ENCODE peak calls at places on chromosomes 3 and 15, in ten cellular contexts. One of them, this sample, is unnamed.

GRCh38 chr15:75453703-75454470 is 2.4 kb upstream of the SIN3A start:
- DNase-seq in IMR-90: peak; percentile 100
- DNase-seq in esophagus muscularis mucosa: peak; percentile 99
- DNase-seq in heart left ventricle: peak; percentile 99
- DNase-seq in testis: peak; percentile 98
- DNase-seq in GM12891: peak; percentile 85
- DNase-seq in H54: peak; percentile 82
- DNase-seq in ovary: peak; percentile 98
- DNase-seq in body of pancreas: peak; percentile 98
- DNase-seq in GM12892: peak; percentile 88
- DNase-seq in this sample: peak; percentile 97

GRCh38 chr15:79296583-79296982 is 14.1 kb downstream of the ANKRD34C start:
- DNase-seq in IMR-90: no peak
- DNase-seq in esophagus muscularis mucosa: peak; percentile 19
- DNase-seq in heart left ventricle: no peak
- DNase-seq in testis: no peak
- DNase-seq in GM12891: no peak
- DNase-seq in H54: no peak
- DNase-seq in ovary: no peak
- DNase-seq in body of pancreas: no peak
- DNase-seq in GM12892: no peak
- DNase-seq in this sample: no peak

GRCh38 chr3:20482350-20482749 is 296.3 kb upstream of the SGO1 start:
- DNase-seq in IMR-90: no peak
- DNase-seq in esophagus muscularis mucosa: no peak
- DNase-seq in heart left ventricle: no peak
- DNase-seq in testis: no peak
- DNase-seq in GM12891: no peak
- DNase-seq in H54: no peak
- DNase-seq in ovary: no peak
- DNase-seq in body of pancreas: no peak
- DNase-seq in GM12892: no peak
- DNase-seq in this sample: no peak

GRCh38 chr3:140359198-140359995 is 318.5 kb upstream of the TRIM42 start:
- DNase-seq in IMR-90: no peak
- DNase-seq in esophagus muscularis mucosa: no peak
- DNase-seq in heart left ventricle: no peak
- DNase-seq in testis: no peak
- DNase-seq in GM12891: no peak
- DNase-seq in H54: no peak
- DNase-seq in ovary: no peak
- DNase-seq in body of pancreas: no peak
- DNase-seq in GM12892: no peak
- DNase-seq in this sample: no peak

GRCh38 chr3:31361391-31362273 is 171.1 kb upstream of the STT3B start:
- DNase-seq in IMR-90: peak; percentile 86
- DNase-seq in esophagus muscularis mucosa: no peak
- DNase-seq in heart left ventricle: no peak
- DNase-seq in testis: no peak
- DNase-seq in GM12891: no peak
- DNase-seq in H54: no peak
- DNase-seq in ovary: no peak
- DNase-seq in body of pancreas: no peak
- DNase-seq in GM12892: no peak
- DNase-seq in this sample: no peak

GRCh38 chr15:92643849-92644815 is 11.4 kb downstream of the FAM174B start:
- DNase-seq in IMR-90: no peak
- DNase-seq in esophagus muscularis mucosa: no peak
- DNase-seq in heart left ventricle: no peak
- DNase-seq in testis: no peak
- DNase-seq in GM12891: no peak
- DNase-seq in H54: no peak
- DNase-seq in ovary: no peak
- DNase-seq in body of pancreas: no peak
- DNase-seq in GM12892: no peak
- DNase-seq in this sample: no peak

GRCh38 chr15:71730277-71731144 is 79.8 kb upstream of the NR2E3 start:
- DNase-seq in IMR-90: peak; percentile 77
- DNase-seq in esophagus muscularis mucosa: no peak
- DNase-seq in heart left ventricle: peak; percentile 58
- DNase-seq in testis: peak; percentile 70
- DNase-seq in GM12891: peak; percentile 47
- DNase-seq in H54: peak; percentile 36
- DNase-seq in ovary: peak; percentile 42
- DNase-seq in body of pancreas: peak; percentile 49
- DNase-seq in GM12892: peak; percentile 28
- DNase-seq in this sample: peak; percentile 44

GRCh38 chr15:72733941-72734738 is 48.1 kb downstream of the BBS4 start:
- DNase-seq in IMR-90: no peak
- DNase-seq in esophagus muscularis mucosa: peak; percentile 26
- DNase-seq in heart left ventricle: no peak
- DNase-seq in testis: no peak
- DNase-seq in GM12891: no peak
- DNase-seq in H54: no peak
- DNase-seq in ovary: no peak
- DNase-seq in body of pancreas: no peak
- DNase-seq in GM12892: no peak
- DNase-seq in this sample: no peak

GRCh38 chr3:187738400-187739124 is 6.7 kb downstream of the BCL6 start:
- DNase-seq in IMR-90: peak; percentile 93
- DNase-seq in esophagus muscularis mucosa: peak; percentile 98
- DNase-seq in heart left ventricle: peak; percentile 94
- DNase-seq in testis: peak; percentile 94
- DNase-seq in GM12891: peak; percentile 65
- DNase-seq in H54: peak; percentile 89
- DNase-seq in ovary: peak; percentile 95
- DNase-seq in body of pancreas: peak; percentile 91
- DNase-seq in GM12892: peak; percentile 65
- DNase-seq in this sample: peak; percentile 92

GRCh38 chr3:143654906-143655305 is 193.4 kb downstream of the SLC9A9 start:
- DNase-seq in IMR-90: no peak
- DNase-seq in esophagus muscularis mucosa: no peak
- DNase-seq in heart left ventricle: no peak
- DNase-seq in testis: peak; percentile 15
- DNase-seq in GM12891: no peak
- DNase-seq in H54: no peak
- DNase-seq in ovary: no peak
- DNase-seq in body of pancreas: no peak
- DNase-seq in GM12892: no peak
- DNase-seq in this sample: no peak

GRCh38 chr3:195849322-195850074 is 37.8 kb upstream of the MUC4 start:
- DNase-seq in IMR-90: no peak
- DNase-seq in esophagus muscularis mucosa: no peak
- DNase-seq in heart left ventricle: peak; percentile 20
- DNase-seq in testis: peak; percentile 53
- DNase-seq in GM12891: no peak
- DNase-seq in H54: no peak
- DNase-seq in ovary: no peak
- DNase-seq in body of pancreas: no peak
- DNase-seq in GM12892: no peak
- DNase-seq in this sample: no peak

GRCh38 chr3:12357456-12357855 is 68.6 kb downstream of the PPARG start:
- DNase-seq in IMR-90: no peak
- DNase-seq in esophagus muscularis mucosa: no peak
- DNase-seq in heart left ventricle: no peak
- DNase-seq in testis: no peak
- DNase-seq in GM12891: no peak
- DNase-seq in H54: no peak
- DNase-seq in ovary: no peak
- DNase-seq in body of pancreas: no peak
- DNase-seq in GM12892: no peak
- DNase-seq in this sample: no peak

GRCh38 chr15:92968926-92969664 is 69.0 kb downstream of the CHD2 start:
- DNase-seq in IMR-90: no peak
- DNase-seq in esophagus muscularis mucosa: no peak
- DNase-seq in heart left ventricle: no peak
- DNase-seq in testis: no peak
- DNase-seq in GM12891: no peak
- DNase-seq in H54: no peak
- DNase-seq in ovary: no peak
- DNase-seq in body of pancreas: no peak
- DNase-seq in GM12892: no peak
- DNase-seq in this sample: no peak

GRCh38 chr3:13080591-13080990 is 7.4 kb upstream of the IQSEC1 start:
- DNase-seq in IMR-90: no peak
- DNase-seq in esophagus muscularis mucosa: no peak
- DNase-seq in heart left ventricle: peak; percentile 90
- DNase-seq in testis: no peak
- DNase-seq in GM12891: no peak
- DNase-seq in H54: no peak
- DNase-seq in ovary: no peak
- DNase-seq in body of pancreas: no peak
- DNase-seq in GM12892: no peak
- DNase-seq in this sample: no peak

GRCh38 chr3:122902326-122902725 is 107.5 kb downstream of the SLC49A4 start:
- DNase-seq in IMR-90: no peak
- DNase-seq in esophagus muscularis mucosa: no peak
- DNase-seq in heart left ventricle: no peak
- DNase-seq in testis: no peak
- DNase-seq in GM12891: no peak
- DNase-seq in H54: no peak
- DNase-seq in ovary: no peak
- DNase-seq in body of pancreas: no peak
- DNase-seq in GM12892: no peak
- DNase-seq in this sample: no peak

GRCh38 chr3:133572158-133573053 is 1.1 kb upstream of the CDV3 start:
- DNase-seq in IMR-90: peak; percentile 53
- DNase-seq in esophagus muscularis mucosa: no peak
- DNase-seq in heart left ventricle: no peak
- DNase-seq in testis: no peak
- DNase-seq in GM12891: no peak
- DNase-seq in H54: no peak
- DNase-seq in ovary: no peak
- DNase-seq in body of pancreas: no peak
- DNase-seq in GM12892: no peak
- DNase-seq in this sample: no peak

GRCh38 chr3:170469151-170470062 is 50.7 kb downstream of the CLDN11 start:
- DNase-seq in IMR-90: peak; percentile 83
- DNase-seq in esophagus muscularis mucosa: peak; percentile 68
- DNase-seq in heart left ventricle: no peak
- DNase-seq in testis: no peak
- DNase-seq in GM12891: no peak
- DNase-seq in H54: no peak
- DNase-seq in ovary: peak; percentile 65
- DNase-seq in body of pancreas: no peak
- DNase-seq in GM12892: no peak
- DNase-seq in this sample: no peak

GRCh38 chr3:129160891-129161859 is at the start of gene ISY1:
- DNase-seq in IMR-90: peak; percentile 97
- DNase-seq in esophagus muscularis mucosa: peak; percentile 97
- DNase-seq in heart left ventricle: peak; percentile 93
- DNase-seq in testis: peak; percentile 93
- DNase-seq in GM12891: peak; percentile 79
- DNase-seq in H54: peak; percentile 93
- DNase-seq in ovary: peak; percentile 89
- DNase-seq in body of pancreas: peak; percentile 91
- DNase-seq in GM12892: peak; percentile 81
- DNase-seq in this sample: peak; percentile 81

GRCh38 chr3:59286791-59287531 is 237.1 kb upstream of the CFAP20DC start:
- DNase-seq in IMR-90: peak; percentile 21
- DNase-seq in esophagus muscularis mucosa: no peak
- DNase-seq in heart left ventricle: peak; percentile 51
- DNase-seq in testis: peak; percentile 16
- DNase-seq in GM12891: no peak
- DNase-seq in H54: no peak
- DNase-seq in ovary: no peak
- DNase-seq in body of pancreas: peak; percentile 90
- DNase-seq in GM12892: no peak
- DNase-seq in this sample: no peak

DNA sequence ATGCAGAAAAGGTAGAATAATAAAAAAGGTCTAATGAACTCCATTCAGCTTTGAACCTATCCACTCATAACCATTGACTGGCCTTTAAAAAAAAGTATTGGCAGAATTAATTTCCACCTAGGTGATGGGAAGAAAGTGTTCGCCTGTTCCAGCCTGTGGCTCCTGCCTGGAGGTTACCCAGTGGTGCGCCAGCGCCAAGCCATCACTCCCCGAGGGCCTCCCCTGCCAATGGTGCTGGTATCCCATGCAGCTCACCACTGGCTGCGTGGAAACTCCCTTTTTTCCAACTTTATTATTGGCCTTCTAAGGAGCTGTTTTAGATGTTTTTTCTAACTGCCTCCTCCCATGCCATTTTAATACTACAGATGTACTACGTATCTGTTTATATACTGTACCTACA is 29.4 kb downstream of the NIPA2 start:
- DNase-seq in IMR-90: no peak
- DNase-seq in esophagus muscularis mucosa: no peak
- DNase-seq in heart left ventricle: no peak
- DNase-seq in testis: no peak
- DNase-seq in GM12891: no peak
- DNase-seq in H54: no peak
- DNase-seq in ovary: no peak
- DNase-seq in body of pancreas: no peak
- DNase-seq in GM12892: no peak
- DNase-seq in this sample: no peak
- TF ChIP-seq POLR2A in IMR-90: no peak
- TF ChIP-seq POLR2A in esophagus muscularis mucosa: no peak
- TF ChIP-seq POLR2A in heart left ventricle: no peak
- TF ChIP-seq POLR2A in testis: no peak
- TF ChIP-seq POLR2A in GM12891: no peak
- TF ChIP-seq POLR2A in H54: no peak
- TF ChIP-seq POLR2A in ovary: no peak
- TF ChIP-seq POLR2A in body of pancreas: no peak
- TF ChIP-seq POLR2A in GM12892: no peak
- TF ChIP-seq POLR2A in this sample: no peak

GRCh38 chr3:138726966-138727365 is 107.8 kb downstream of the PIK3CB start:
- DNase-seq in IMR-90: peak; percentile 58
- DNase-seq in esophagus muscularis mucosa: no peak
- DNase-seq in heart left ventricle: no peak
- DNase-seq in testis: no peak
- DNase-seq in GM12891: no peak
- DNase-seq in H54: peak; percentile 12
- DNase-seq in ovary: no peak
- DNase-seq in body of pancreas: no peak
- DNase-seq in GM12892: no peak
- DNase-seq in this sample: no peak
- TF ChIP-seq POLR2A in IMR-90: no peak
- TF ChIP-seq POLR2A in esophagus muscularis mucosa: no peak
- TF ChIP-seq POLR2A in heart left ventricle: no peak
- TF ChIP-seq POLR2A in testis: no peak
- TF ChIP-seq POLR2A in GM12891: no peak
- TF ChIP-seq POLR2A in H54: no peak
- TF ChIP-seq POLR2A in ovary: no peak
- TF ChIP-seq POLR2A in body of pancreas: no peak
- TF ChIP-seq POLR2A in GM12892: no peak
- TF ChIP-seq POLR2A in this sample: no peak

GRCh38 chr15:51770902-51771301 is 19.5 kb downstream of the TMOD2 start:
- DNase-seq in IMR-90: no peak
- DNase-seq in esophagus muscularis mucosa: no peak
- DNase-seq in heart left ventricle: no peak
- DNase-seq in testis: no peak
- DNase-seq in GM12891: no peak
- DNase-seq in H54: no peak
- DNase-seq in ovary: no peak
- DNase-seq in body of pancreas: no peak
- DNase-seq in GM12892: no peak
- DNase-seq in this sample: no peak
- TF ChIP-seq POLR2A in IMR-90: no peak
- TF ChIP-seq POLR2A in esophagus muscularis mucosa: no peak
- TF ChIP-seq POLR2A in heart left ventricle: no peak
- TF ChIP-seq POLR2A in testis: no peak
- TF ChIP-seq POLR2A in GM12891: no peak
- TF ChIP-seq POLR2A in H54: no peak
- TF ChIP-seq POLR2A in ovary: no peak
- TF ChIP-seq POLR2A in body of pancreas: no peak
- TF ChIP-seq POLR2A in GM12892: no peak
- TF ChIP-seq POLR2A in this sample: no peak

GRCh38 chr15:68201153-68201878 is 3.8 kb downstream of the CALML4 start:
- DNase-seq in IMR-90: no peak
- DNase-seq in esophagus muscularis mucosa: peak; percentile 70
- DNase-seq in heart left ventricle: no peak
- DNase-seq in testis: no peak
- DNase-seq in GM12891: no peak
- DNase-seq in H54: no peak
- DNase-seq in ovary: no peak
- DNase-seq in body of pancreas: no peak
- DNase-seq in GM12892: no peak
- DNase-seq in this sample: no peak
- TF ChIP-seq POLR2A in IMR-90: no peak
- TF ChIP-seq POLR2A in esophagus muscularis mucosa: no peak
- TF ChIP-seq POLR2A in heart left ventricle: no peak
- TF ChIP-seq POLR2A in testis: no peak
- TF ChIP-seq POLR2A in GM12891: no peak
- TF ChIP-seq POLR2A in H54: no peak
- TF ChIP-seq POLR2A in ovary: no peak
- TF ChIP-seq POLR2A in body of pancreas: no peak
- TF ChIP-seq POLR2A in GM12892: no peak
- TF ChIP-seq POLR2A in this sample: no peak